ENCODE peak calls at places on chromosomes 7 and 10, in nine cellular contexts. G is choroid plexus epithelial cell, O is HCT116, T is fibroblast of mammary gland, Q is retinal pigment epithelial cell, V is IMR-90, A is A549, E is fibroblast of lung, C is heart left ventricle. R is an unnamed sample.
A peak's percentile ranks its signal among the peaks of the same experiment; 100 is the strongest.

GRCh38 chr7:83210459-83210858 is 47.8 kb upstream of the PCLO start:
- DNase-seq in C (no peak), V (no peak), A (no peak), Q (no peak), G (no peak), E (peak; percentile 11), T (no peak), O (no peak), R (no peak)

GRCh38 chr7:46990761-46991160 is 591.1 kb downstream of the TNS3 start:
- DNase-seq in V (peak; percentile 55), C (no peak), Q (no peak), T (peak; percentile 43), A (no peak), E (peak; percentile 64), O (no peak), G (peak; percentile 45), R (peak; percentile 17)

GRCh38 chr7:147245274-147245673 is 1128.7 kb downstream of the CNTNAP2 start:
- DNase-seq in Q (peak; percentile 7), A (peak; percentile 44), V (peak; percentile 24), C (no peak), E (no peak), O (no peak), T (peak; percentile 39), G (peak; percentile 63), R (peak; percentile 58)

GRCh38 chr10:131453772-131454634 is 142.5 kb upstream of the TCERG1L start:
- DNase-seq in C (peak; percentile 51), T (peak; percentile 16), O (peak; percentile 21), Q (no peak), V (no peak), A (peak; percentile 40), G (peak; percentile 20), E (no peak), R (peak; percentile 15)

GRCh38 chr7:30925913-30926312 is 14.3 kb downstream of the AQP1 start:
- DNase-seq in E (no peak), C (peak; percentile 21), A (no peak), V (no peak), O (no peak), T (no peak), G (no peak), Q (no peak), R (no peak)

GRCh38 chr7:74569501-74570075 is 87.9 kb upstream of the GTF2I start:
- DNase-seq in A (no peak), Q (peak; percentile 52), E (no peak), C (no peak), T (no peak), V (no peak), G (no peak), O (no peak), R (no peak)

GRCh38 chr7:119197872-119198527 is 973.5 kb downstream of the ANKRD7 start:
- DNase-seq in G (peak; percentile 63), Q (peak; percentile 17), T (peak; percentile 53), C (no peak), O (peak; percentile 29), A (peak; percentile 66), E (peak; percentile 48), V (peak; percentile 31), R (peak; percentile 39)

GRCh38 chr10:77800738-77801266 is 125.8 kb downstream of the DLG5 start:
- DNase-seq in T (no peak), Q (no peak), C (no peak), V (peak; percentile 34), O (no peak), A (no peak), E (peak; percentile 2), G (no peak), R (no peak)

GRCh38 chr10:99484626-99485581 is 47.8 kb upstream of the NKX2-3 start:
- DNase-seq in G (no peak), E (no peak), Q (no peak), O (no peak), A (peak; percentile 17), V (no peak), T (no peak), C (no peak), R (no peak)

GRCh38 chr10:92811986-92812385 is 36.3 kb upstream of the EXOC6 start:
- DNase-seq in Q (no peak), E (no peak), A (no peak), T (no peak), V (no peak), C (no peak), G (no peak), O (no peak), R (peak; percentile 40)

GRCh38 chr10:132481690-132482089 is 55.9 kb upstream of the INPP5A start:
- DNase-seq in C (no peak), V (no peak), A (no peak), T (no peak), O (no peak), G (no peak), E (no peak), Q (no peak), R (no peak)

GRCh38 chr7:29106128-29106988 is 40.0 kb downstream of the CPVL start:
- DNase-seq in G (peak; percentile 87), A (peak; percentile 49), C (no peak), T (peak; percentile 69), E (peak; percentile 55), O (peak; percentile 39), Q (no peak), V (peak; percentile 60), R (peak; percentile 82)

GRCh38 chr7:13017325-13017853 is 330.0 kb downstream of the ARL4A start:
- DNase-seq in O (peak; percentile 96), C (no peak), T (peak; percentile 79), G (peak; percentile 86), Q (no peak), V (peak; percentile 88), A (peak; percentile 82), E (peak; percentile 86), R (peak; percentile 55)

GRCh38 chr10:131759347-131759746 is 141.5 kb upstream of the PPP2R2D start:
- DNase-seq in A (no peak), O (no peak), E (no peak), V (no peak), Q (no peak), T (no peak), C (no peak), G (no peak), R (no peak)

GRCh38 chr7:17680943-17681351 is 259.3 kb downstream of the SNX13 start:
- DNase-seq in T (peak; percentile 70), A (peak; percentile 20), V (peak; percentile 49), C (no peak), G (peak; percentile 64), Q (no peak), E (no peak), O (peak; percentile 12), R (peak; percentile 75)
- TF ChIP-seq CTCF in T (peak; percentile 38), A (peak; percentile 82), V (peak; percentile 66), C (peak; percentile 64), G (peak; percentile 46), Q (no peak), E (peak; percentile 29), O (peak; percentile 66), R (peak; percentile 34)

GRCh38 chr7:129615018-129615417 is 3.5 kb downstream of the NRF1 start:
- DNase-seq in O (no peak), E (peak; percentile 28), C (no peak), Q (no peak), G (peak; percentile 63), V (peak; percentile 72), T (peak; percentile 21), A (no peak), R (peak; percentile 38)
- H3K4me3 ChIP-seq in O (no peak overlapping the region), E (no peak overlapping the region), C (no peak overlapping the region), Q (no peak overlapping the region), G (no peak overlapping the region), V (no peak overlapping the region), T (no peak overlapping the region), A (no peak overlapping the region), R (no peak overlapping the region)

GRCh38 chr7:142389544-142389943 is 131.7 kb upstream of the PRSS58 start:
- DNase-seq in A (no peak), G (peak; percentile 37), T (no peak), Q (no peak), O (no peak), C (no peak), E (no peak), V (peak; percentile 49), R (no peak)

GRCh38 chr7:142385528-142386340 is 127.9 kb upstream of the PRSS58 start:
- DNase-seq in G (peak; percentile 87), O (peak; percentile 72), V (peak; percentile 76), E (peak; percentile 62), Q (no peak), A (peak; percentile 70), C (peak; percentile 40), T (peak; percentile 83), R (peak; percentile 76)

GRCh38 chr7:142391191-142391992 is 133.5 kb upstream of the PRSS58 start:
- DNase-seq in T (no peak), C (no peak), E (no peak), A (no peak), Q (no peak), G (peak; percentile 21), O (peak; percentile 23), V (peak; percentile 15), R (no peak)
- TF ChIP-seq CTCF in T (peak; percentile 54), C (no peak), E (peak; percentile 48), A (no peak), Q (peak; percentile 57), G (peak; percentile 56), O (peak; percentile 76), V (peak; percentile 35), R (peak; percentile 25)

GRCh38 chr7:157874870-157875229 is 538.0 kb downstream of the DNAJB6 start:
- DNase-seq in A (no peak), C (no peak), E (no peak), T (no peak), Q (no peak), G (no peak), V (no peak), O (no peak), R (no peak)

GRCh38 chr7:157877298-157877840 is 540.6 kb downstream of the DNAJB6 start:
- DNase-seq in Q (no peak), A (no peak), C (no peak), V (no peak), O (no peak), G (no peak), T (no peak), E (no peak), R (no peak)

GRCh38 chr7:157874208-157874816 is 537.5 kb downstream of the DNAJB6 start:
- DNase-seq in G (no peak), O (no peak), T (no peak), C (no peak), A (no peak), E (no peak), V (no peak), Q (no peak), R (no peak)

GRCh38 chr7:157875230-157876179 is 538.7 kb downstream of the DNAJB6 start:
- DNase-seq in C (no peak), A (peak; percentile 38), V (no peak), O (peak; percentile 23), T (peak; percentile 8), G (peak; percentile 32), E (no peak), Q (no peak), R (no peak)

DNA sequence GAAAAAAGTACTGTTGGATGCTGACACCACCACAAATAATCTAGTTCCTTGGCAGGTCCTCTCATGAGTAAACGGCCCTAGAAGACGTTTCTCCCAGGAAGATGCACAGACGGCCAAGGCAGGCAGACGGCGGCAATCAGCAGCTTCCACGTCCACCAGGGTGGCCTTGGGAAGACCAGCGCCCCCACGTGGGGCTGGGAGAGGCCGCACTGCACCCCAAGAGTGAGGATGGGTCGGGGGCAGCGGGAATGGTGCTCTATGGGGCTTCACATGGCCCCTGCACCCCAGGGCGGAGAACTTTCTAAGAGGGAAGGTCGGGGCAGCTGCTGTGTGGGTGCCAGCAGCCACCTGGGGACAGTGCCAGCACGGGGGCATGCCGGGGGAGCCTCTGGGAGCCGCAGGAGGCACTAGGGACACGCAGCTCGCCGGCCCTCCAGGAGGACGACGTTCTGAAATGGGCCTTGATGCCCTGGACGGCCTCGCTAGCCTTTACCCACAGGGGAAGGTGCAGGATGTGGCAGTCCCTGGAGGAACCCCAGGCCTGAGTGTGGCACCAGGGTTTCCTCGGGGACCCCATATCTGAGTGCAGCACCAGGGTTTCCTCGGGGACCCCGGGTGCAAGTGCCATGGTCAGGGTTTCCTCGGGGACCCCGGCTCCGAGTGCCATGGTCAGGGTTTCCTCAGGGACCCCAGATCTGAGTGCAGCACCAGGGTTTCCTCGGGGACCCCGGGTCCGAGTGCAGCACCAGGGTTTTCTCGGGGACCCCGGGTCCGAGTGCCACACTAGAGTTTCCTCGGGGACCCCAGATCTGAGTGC is 539.9 kb downstream of the DNAJB6 start:
- DNase-seq in Q (no peak), T (no peak), E (no peak), G (no peak), V (no peak), C (no peak), A (peak; percentile 10), O (no peak), R (no peak)
- H3K4me3 ChIP-seq in Q (no peak overlapping the region), T (no peak overlapping the region), E (no peak overlapping the region), G (no peak overlapping the region), V (no peak overlapping the region), C (no peak overlapping the region), A (no peak overlapping the region), O (no peak overlapping the region), R (no peak overlapping the region)